ENCODE peak calls at places on chromosome 2, in ten cellular contexts. B is epithelial cell of esophagus; T is cardiac fibroblast; N is CD4-positive, CD25-positive, alpha-beta regulatory T cell; H is GM12865; X is fibroblast of mammary gland; V is astrocyte of the cerebellum; A is skeletal muscle cell; Y is GM12878; O is AG09309. J is an unnamed sample.

GRCh38 chr2:138007431-138007830 is 43.2 kb downstream of the HNMT start:
- DNase-seq in B (no peak), T (no peak), N (no peak), H (no peak), X (no peak), V (no peak), A (no peak), Y (no peak), O (no peak), J (no peak)

GRCh38 chr2:240462073-240462703 is 26.7 kb downstream of the GPC1 start:
- DNase-seq in B (no peak), T (no peak), N (no peak), H (no peak), X (no peak), V (no peak), A (no peak), Y (no peak), O (no peak), J (no peak)

GRCh38 chr2:43559391-43560230 is 36.2 kb downstream of the THADA start:
- DNase-seq in B (no peak), T (no peak), N (no peak), H (peak; percentile 63), X (no peak), V (no peak), A (no peak), Y (peak; percentile 45), O (no peak), J (no peak)

GRCh38 chr2:144127693-144128092 is 392.2 kb downstream of the ZEB2 start:
- DNase-seq in B (no peak), T (no peak), N (no peak), H (no peak), X (no peak), V (no peak), A (no peak), Y (no peak), O (no peak), J (no peak)

GRCh38 chr2:46162329-46162870 is 134.8 kb upstream of the EPAS1 start:
- DNase-seq in B (no peak), T (peak; percentile 56), N (no peak), H (no peak), X (peak; percentile 78), V (no peak), A (no peak), Y (no peak), O (no peak), J (no peak)

GRCh38 chr2:230758566-230759480 is 46.2 kb downstream of the CAB39 start:
- DNase-seq in B (peak; percentile 50), T (peak; percentile 84), N (no peak), H (no peak), X (peak; percentile 91), V (peak; percentile 87), A (peak; percentile 82), Y (no peak), O (peak; percentile 84), J (no peak)

GRCh38 chr2:123415678-123416077 is 609.4 kb upstream of the CNTNAP5 start:
- DNase-seq in B (no peak), T (no peak), N (no peak), H (no peak), X (no peak), V (no peak), A (no peak), Y (no peak), O (no peak), J (no peak)

GRCh38 chr2:206164261-206164862 is 4.7 kb downstream of the EEF1B2 start:
- DNase-seq in B (peak; percentile 36), T (peak; percentile 61), N (peak; percentile 21), H (peak; percentile 10), X (peak; percentile 51), V (peak; percentile 29), A (no peak), Y (no peak), O (no peak), J (peak; percentile 25)

GRCh38 chr2:107681946-107682345 is 144.7 kb upstream of the RGPD4 start:
- DNase-seq in B (no peak), T (no peak), N (no peak), H (no peak), X (no peak), V (no peak), A (no peak), Y (no peak), O (no peak), J (no peak)

GRCh38 chr2:100058014-100058310 is 84.4 kb downstream of the AFF3 start:
- DNase-seq in B (no peak), T (no peak), N (no peak), H (no peak), X (no peak), V (no peak), A (no peak), Y (no peak), O (no peak), J (no peak)

GRCh38 chr2:25877431-25878360 is 591 bp downstream of the ASXL2 start:
- DNase-seq in B (peak; percentile 70), T (peak; percentile 64), N (peak; percentile 53), H (peak; percentile 86), X (peak; percentile 57), V (no peak), A (no peak), Y (peak; percentile 40), O (no peak), J (peak; percentile 16)

GRCh38 chr2:200509608-200510433 is at the start of gene KCTD18:
- DNase-seq in B (peak; percentile 79), T (peak; percentile 91), N (peak; percentile 89), H (peak; percentile 96), X (peak; percentile 76), V (peak; percentile 44), A (peak; percentile 53), Y (peak; percentile 62), O (peak; percentile 28), J (peak; percentile 32)

GRCh38 chr2:54618646-54619565 is 104.6 kb upstream of the EML6 start:
- DNase-seq in B (no peak), T (peak; percentile 47), N (no peak), H (no peak), X (no peak), V (no peak), A (no peak), Y (no peak), O (no peak), J (no peak)
- H3K4me3 ChIP-seq in B (no peak overlapping the region), T (no peak overlapping the region), N (peak overlapping the region; percentile 23), H (no peak overlapping the region), X (no peak overlapping the region), V (no peak overlapping the region), A (no peak overlapping the region), Y (no peak overlapping the region), O (no peak overlapping the region), J (no peak overlapping the region)

DNA sequence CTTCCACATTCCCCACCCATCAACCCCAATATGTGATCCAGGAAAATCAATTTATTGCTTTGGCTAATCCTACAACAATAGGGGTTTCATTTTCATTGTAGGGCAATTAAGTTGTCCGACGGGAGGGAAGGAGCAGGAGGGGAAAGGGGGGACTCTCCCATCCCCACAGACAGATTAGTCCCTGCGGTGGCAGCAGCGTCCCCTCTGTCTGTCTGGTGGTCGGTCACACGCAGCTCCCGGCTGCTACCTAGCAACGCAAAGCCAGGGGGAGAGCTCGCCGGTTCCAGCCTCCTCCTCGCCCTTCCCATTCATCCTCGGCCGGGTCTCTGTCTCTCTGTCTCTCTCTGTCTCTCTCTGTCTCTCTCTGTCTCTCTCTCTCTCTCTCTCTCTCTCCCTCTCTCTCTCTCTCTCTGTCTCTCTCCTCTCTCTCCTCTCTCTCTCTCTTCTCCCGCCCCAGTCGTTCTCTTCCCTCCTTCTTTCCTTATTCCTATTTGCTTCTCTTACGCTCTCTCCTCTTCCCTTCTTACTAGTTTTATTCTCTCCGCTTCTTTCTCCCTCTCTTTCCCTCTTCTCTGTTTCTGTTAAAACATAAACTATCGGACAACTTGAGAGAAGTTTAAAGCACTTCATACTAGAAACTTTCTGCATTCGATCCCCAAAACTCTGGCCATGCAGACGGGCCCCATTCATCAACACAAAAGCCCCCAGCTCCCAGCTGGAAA is 1.2 kb downstream of the LRP2 start:
- DNase-seq in B (no peak), T (no peak), N (no peak), H (no peak), X (no peak), V (no peak), A (no peak), Y (no peak), O (no peak), J (no peak)
- H3K4me3 ChIP-seq in B (no peak overlapping the region), T (peak overlapping the region; percentile 22), N (no peak overlapping the region), H (no peak overlapping the region), X (no peak overlapping the region), V (peak overlapping the region; percentile 48), A (peak overlapping the region; percentile 33), Y (no peak overlapping the region), O (peak overlapping the region; percentile 11), J (no peak overlapping the region)

GRCh38 chr2:106065268-106065982 is 128.7 kb downstream of the UXS1 start:
- DNase-seq in B (no peak), T (no peak), N (no peak), H (no peak), X (no peak), V (no peak), A (no peak), Y (no peak), O (no peak), J (no peak)
- H3K4me3 ChIP-seq in B (no peak overlapping the region), T (peak overlapping the region; percentile 21), N (no peak overlapping the region), H (no peak overlapping the region), X (no peak overlapping the region), V (peak overlapping the region; percentile 28), A (peak overlapping the region; percentile 27), Y (no peak overlapping the region), O (no peak overlapping the region), J (peak overlapping the region; percentile 7)

GRCh38 chr2:9002313-9002636 is 1.2 kb downstream of the MBOAT2 start:
- DNase-seq in B (no peak), T (no peak), N (no peak), H (no peak), X (no peak), V (no peak), A (no peak), Y (no peak), O (no peak), J (no peak)

GRCh38 chr2:9004338-9005204 is 1.1 kb upstream of the MBOAT2 start:
- DNase-seq in B (peak; percentile 97), T (no peak), N (no peak), H (no peak), X (no peak), V (no peak), A (no peak), Y (no peak), O (no peak), J (no peak)

GRCh38 chr2:9002637-9003365 is 683 bp downstream of the MBOAT2 start:
- DNase-seq in B (peak; percentile 36), T (peak; percentile 14), N (no peak), H (no peak), X (no peak), V (no peak), A (no peak), Y (no peak), O (no peak), J (no peak)

GRCh38 chr2:9003616-9004337 is at the start of gene MBOAT2:
- DNase-seq in B (peak; percentile 95), T (peak; percentile 97), N (peak; percentile 52), H (peak; percentile 87), X (peak; percentile 80), V (peak; percentile 78), A (peak; percentile 75), Y (peak; percentile 43), O (no peak), J (no peak)

GRCh38 chr2:9003366-9003615 is 193 bp downstream of the MBOAT2 start:
- DNase-seq in B (no peak), T (no peak), N (no peak), H (no peak), X (no peak), V (no peak), A (no peak), Y (no peak), O (no peak), J (no peak)
- H3K4me3 ChIP-seq in B (peak overlapping the region; percentile 58), T (peak overlapping the region; percentile 67), N (no peak overlapping the region), H (peak overlapping the region; percentile 48), X (peak overlapping the region; percentile 56), V (peak overlapping the region; percentile 71), A (peak overlapping the region; percentile 82), Y (peak overlapping the region; percentile 71), O (peak overlapping the region; percentile 77), J (peak overlapping the region; percentile 62)

GRCh38 chr2:131009713-131010475 is 83.4 kb downstream of the FAM168B start:
- DNase-seq in B (no peak), T (no peak), N (no peak), H (no peak), X (no peak), V (no peak), A (no peak), Y (no peak), O (no peak), J (no peak)
- H3K4me3 ChIP-seq in B (no peak overlapping the region), T (no peak overlapping the region), N (no peak overlapping the region), H (no peak overlapping the region), X (no peak overlapping the region), V (no peak overlapping the region), A (no peak overlapping the region), Y (no peak overlapping the region), O (no peak overlapping the region), J (no peak overlapping the region)

J was measured in HFF-Myc.